ENCODE peak calls at places on chromosome 21, in eight cellular contexts. One of them, this sample, is unnamed.

GRCh38 chr21:14741237-14741636 is 195.1 kb upstream of the SAMSN1 start:
- DNase-seq in tibial nerve: no peak
- DNase-seq in NCI-H2171: no peak
- DNase-seq in NCI-H187 treated with DMSO at 0.1 percent for 48 hours: no peak
- DNase-seq in substantia nigra: no peak
- DNase-seq in stimulated activated CD4-positive, alpha-beta T cell treated with anti-CD3 and anti-CD28 coated beads, Interleukin-15, amount 100 ng/mL, for 1 hour: no peak
- DNase-seq in kidney tubule cell: peak
- DNase-seq in SK-N-DZ: no peak
- DNase-seq in this sample: no peak

GRCh38 chr21:46112731-46113215 is 14.9 kb downstream of the COL6A2 start:
- DNase-seq in tibial nerve: no peak
- DNase-seq in NCI-H2171: no peak
- DNase-seq in NCI-H187 treated with DMSO at 0.1 percent for 48 hours: no peak
- DNase-seq in substantia nigra: no peak
- DNase-seq in stimulated activated CD4-positive, alpha-beta T cell treated with anti-CD3 and anti-CD28 coated beads, Interleukin-15, amount 100 ng/mL, for 1 hour: no peak
- DNase-seq in kidney tubule cell: no peak
- DNase-seq in SK-N-DZ: no peak
- DNase-seq in this sample: no peak

GRCh38 chr21:36178349-36178748 is 21.7 kb downstream of the DOP1B start:
- DNase-seq in tibial nerve: no peak
- DNase-seq in NCI-H2171: no peak
- DNase-seq in NCI-H187 treated with DMSO at 0.1 percent for 48 hours: no peak
- DNase-seq in substantia nigra: no peak
- DNase-seq in stimulated activated CD4-positive, alpha-beta T cell treated with anti-CD3 and anti-CD28 coated beads, Interleukin-15, amount 100 ng/mL, for 1 hour: no peak
- DNase-seq in kidney tubule cell: no peak
- DNase-seq in SK-N-DZ: no peak
- DNase-seq in this sample: no peak

GRCh38 chr21:23853796-23854379 is 1753.4 kb downstream of the MRPL39 start:
- DNase-seq in tibial nerve: peak
- DNase-seq in NCI-H2171: no peak
- DNase-seq in NCI-H187 treated with DMSO at 0.1 percent for 48 hours: no peak
- DNase-seq in substantia nigra: no peak
- DNase-seq in stimulated activated CD4-positive, alpha-beta T cell treated with anti-CD3 and anti-CD28 coated beads, Interleukin-15, amount 100 ng/mL, for 1 hour: no peak
- DNase-seq in kidney tubule cell: peak
- DNase-seq in SK-N-DZ: peak
- DNase-seq in this sample: no peak

GRCh38 chr21:41932576-41933258 is 21.1 kb downstream of the C2CD2 start:
- DNase-seq in tibial nerve: no peak
- DNase-seq in NCI-H2171: no peak
- DNase-seq in NCI-H187 treated with DMSO at 0.1 percent for 48 hours: no peak
- DNase-seq in substantia nigra: no peak
- DNase-seq in stimulated activated CD4-positive, alpha-beta T cell treated with anti-CD3 and anti-CD28 coated beads, Interleukin-15, amount 100 ng/mL, for 1 hour: no peak
- DNase-seq in kidney tubule cell: peak
- DNase-seq in SK-N-DZ: peak
- DNase-seq in this sample: no peak

GRCh38 chr21:42790520-42790919 is 88.8 kb downstream of the WDR4 start:
- DNase-seq in tibial nerve: no peak
- DNase-seq in NCI-H2171: no peak
- DNase-seq in NCI-H187 treated with DMSO at 0.1 percent for 48 hours: no peak
- DNase-seq in substantia nigra: no peak
- DNase-seq in stimulated activated CD4-positive, alpha-beta T cell treated with anti-CD3 and anti-CD28 coated beads, Interleukin-15, amount 100 ng/mL, for 1 hour: no peak
- DNase-seq in kidney tubule cell: no peak
- DNase-seq in SK-N-DZ: no peak
- DNase-seq in this sample: no peak

GRCh38 chr21:45050786-45051489 is 23.4 kb upstream of the ADARB1 start:
- DNase-seq in tibial nerve: no peak
- DNase-seq in NCI-H2171: no peak
- DNase-seq in NCI-H187 treated with DMSO at 0.1 percent for 48 hours: no peak
- DNase-seq in substantia nigra: no peak
- DNase-seq in stimulated activated CD4-positive, alpha-beta T cell treated with anti-CD3 and anti-CD28 coated beads, Interleukin-15, amount 100 ng/mL, for 1 hour: no peak
- DNase-seq in kidney tubule cell: no peak
- DNase-seq in SK-N-DZ: no peak
- DNase-seq in this sample: peak

GRCh38 chr21:40660461-40660860 is 186.5 kb downstream of the DSCAM start:
- DNase-seq in tibial nerve: no peak
- DNase-seq in NCI-H2171: no peak
- DNase-seq in NCI-H187 treated with DMSO at 0.1 percent for 48 hours: no peak
- DNase-seq in substantia nigra: no peak
- DNase-seq in stimulated activated CD4-positive, alpha-beta T cell treated with anti-CD3 and anti-CD28 coated beads, Interleukin-15, amount 100 ng/mL, for 1 hour: no peak
- DNase-seq in kidney tubule cell: no peak
- DNase-seq in SK-N-DZ: no peak
- DNase-seq in this sample: no peak

GRCh38 chr21:43626390-43626789 is 32.9 kb downstream of the HSF2BP start:
- DNase-seq in tibial nerve: no peak
- DNase-seq in NCI-H2171: no peak
- DNase-seq in NCI-H187 treated with DMSO at 0.1 percent for 48 hours: no peak
- DNase-seq in substantia nigra: no peak
- DNase-seq in stimulated activated CD4-positive, alpha-beta T cell treated with anti-CD3 and anti-CD28 coated beads, Interleukin-15, amount 100 ng/mL, for 1 hour: no peak
- DNase-seq in kidney tubule cell: no peak
- DNase-seq in SK-N-DZ: no peak
- DNase-seq in this sample: no peak

GRCh38 chr21:14119038-14119437 is 91.7 kb downstream of the LIPI start:
- DNase-seq in tibial nerve: no peak
- DNase-seq in NCI-H2171: no peak
- DNase-seq in NCI-H187 treated with DMSO at 0.1 percent for 48 hours: no peak
- DNase-seq in substantia nigra: no peak
- DNase-seq in stimulated activated CD4-positive, alpha-beta T cell treated with anti-CD3 and anti-CD28 coated beads, Interleukin-15, amount 100 ng/mL, for 1 hour: no peak
- DNase-seq in kidney tubule cell: no peak
- DNase-seq in SK-N-DZ: no peak
- DNase-seq in this sample: no peak

GRCh38 chr21:37593015-37593414 is 226.4 kb downstream of the DYRK1A start:
- DNase-seq in tibial nerve: no peak
- DNase-seq in NCI-H2171: no peak
- DNase-seq in NCI-H187 treated with DMSO at 0.1 percent for 48 hours: no peak
- DNase-seq in substantia nigra: no peak
- DNase-seq in stimulated activated CD4-positive, alpha-beta T cell treated with anti-CD3 and anti-CD28 coated beads, Interleukin-15, amount 100 ng/mL, for 1 hour: no peak
- DNase-seq in kidney tubule cell: no peak
- DNase-seq in SK-N-DZ: no peak
- DNase-seq in this sample: no peak

GRCh38 chr21:42222386-42222785 is 3.4 kb downstream of the ABCG1 start:
- DNase-seq in tibial nerve: no peak
- DNase-seq in NCI-H2171: no peak
- DNase-seq in NCI-H187 treated with DMSO at 0.1 percent for 48 hours: no peak
- DNase-seq in substantia nigra: no peak
- DNase-seq in stimulated activated CD4-positive, alpha-beta T cell treated with anti-CD3 and anti-CD28 coated beads, Interleukin-15, amount 100 ng/mL, for 1 hour: no peak
- DNase-seq in kidney tubule cell: no peak
- DNase-seq in SK-N-DZ: no peak
- DNase-seq in this sample: no peak

GRCh38 chr21:15850645-15851044 is 120.9 kb downstream of the USP25 start:
- DNase-seq in tibial nerve: no peak
- DNase-seq in NCI-H2171: no peak
- DNase-seq in NCI-H187 treated with DMSO at 0.1 percent for 48 hours: no peak
- DNase-seq in substantia nigra: no peak
- DNase-seq in stimulated activated CD4-positive, alpha-beta T cell treated with anti-CD3 and anti-CD28 coated beads, Interleukin-15, amount 100 ng/mL, for 1 hour: no peak
- DNase-seq in kidney tubule cell: peak
- DNase-seq in SK-N-DZ: no peak
- DNase-seq in this sample: no peak

GRCh38 chr21:29194847-29195246 is 64.4 kb downstream of the MAP3K7CL start:
- DNase-seq in tibial nerve: no peak
- DNase-seq in NCI-H2171: no peak
- DNase-seq in NCI-H187 treated with DMSO at 0.1 percent for 48 hours: no peak
- DNase-seq in substantia nigra: no peak
- DNase-seq in stimulated activated CD4-positive, alpha-beta T cell treated with anti-CD3 and anti-CD28 coated beads, Interleukin-15, amount 100 ng/mL, for 1 hour: no peak
- DNase-seq in kidney tubule cell: peak
- DNase-seq in SK-N-DZ: no peak
- DNase-seq in this sample: no peak

GRCh38 chr21:18716578-18717138 is 313.1 kb upstream of the TMPRSS15 start:
- DNase-seq in tibial nerve: no peak
- DNase-seq in NCI-H2171: no peak
- DNase-seq in NCI-H187 treated with DMSO at 0.1 percent for 48 hours: no peak
- DNase-seq in substantia nigra: no peak
- DNase-seq in stimulated activated CD4-positive, alpha-beta T cell treated with anti-CD3 and anti-CD28 coated beads, Interleukin-15, amount 100 ng/mL, for 1 hour: no peak
- DNase-seq in kidney tubule cell: no peak
- DNase-seq in SK-N-DZ: no peak
- DNase-seq in this sample: no peak

GRCh38 chr21:41510500-41510899 is 2.5 kb upstream of the TMPRSS2 start:
- DNase-seq in tibial nerve: no peak
- DNase-seq in NCI-H2171: no peak
- DNase-seq in NCI-H187 treated with DMSO at 0.1 percent for 48 hours: no peak
- DNase-seq in substantia nigra: no peak
- DNase-seq in stimulated activated CD4-positive, alpha-beta T cell treated with anti-CD3 and anti-CD28 coated beads, Interleukin-15, amount 100 ng/mL, for 1 hour: no peak
- DNase-seq in kidney tubule cell: no peak
- DNase-seq in SK-N-DZ: no peak
- DNase-seq in this sample: no peak

GRCh38 chr21:8992731-8993174 is 1528.6 kb upstream of the TPTE start:
- DNase-seq in tibial nerve: no peak
- DNase-seq in NCI-H2171: no peak
- DNase-seq in NCI-H187 treated with DMSO at 0.1 percent for 48 hours: no peak
- DNase-seq in substantia nigra: no peak
- DNase-seq in stimulated activated CD4-positive, alpha-beta T cell treated with anti-CD3 and anti-CD28 coated beads, Interleukin-15, amount 100 ng/mL, for 1 hour: no peak
- DNase-seq in kidney tubule cell: peak
- DNase-seq in SK-N-DZ: no peak
- DNase-seq in this sample: no peak

GRCh38 chr21:36163780-36164426 is 7.3 kb downstream of the DOP1B start:
- DNase-seq in tibial nerve: no peak
- DNase-seq in NCI-H2171: no peak
- DNase-seq in NCI-H187 treated with DMSO at 0.1 percent for 48 hours: no peak
- DNase-seq in substantia nigra: no peak
- DNase-seq in stimulated activated CD4-positive, alpha-beta T cell treated with anti-CD3 and anti-CD28 coated beads, Interleukin-15, amount 100 ng/mL, for 1 hour: no peak
- DNase-seq in kidney tubule cell: no peak
- DNase-seq in SK-N-DZ: no peak
- DNase-seq in this sample: no peak

GRCh38 chr21:26448751-26449150 is 124.3 kb downstream of the CYYR1 start:
- DNase-seq in tibial nerve: no peak
- DNase-seq in NCI-H2171: no peak
- DNase-seq in NCI-H187 treated with DMSO at 0.1 percent for 48 hours: no peak
- DNase-seq in substantia nigra: no peak
- DNase-seq in stimulated activated CD4-positive, alpha-beta T cell treated with anti-CD3 and anti-CD28 coated beads, Interleukin-15, amount 100 ng/mL, for 1 hour: no peak
- DNase-seq in kidney tubule cell: no peak
- DNase-seq in SK-N-DZ: no peak
- DNase-seq in this sample: no peak

GRCh38 chr21:44449473-44450363 is 5.6 kb upstream of the LRRC3 start:
- DNase-seq in tibial nerve: no peak
- DNase-seq in NCI-H2171: no peak
- DNase-seq in NCI-H187 treated with DMSO at 0.1 percent for 48 hours: no peak
- DNase-seq in substantia nigra: no peak
- DNase-seq in stimulated activated CD4-positive, alpha-beta T cell treated with anti-CD3 and anti-CD28 coated beads, Interleukin-15, amount 100 ng/mL, for 1 hour: no peak
- DNase-seq in kidney tubule cell: no peak
- DNase-seq in SK-N-DZ: peak
- DNase-seq in this sample: no peak

GRCh38 chr21:41961753-41962152 is 7.9 kb upstream of the C2CD2 start:
- DNase-seq in tibial nerve: no peak
- DNase-seq in NCI-H2171: no peak
- DNase-seq in NCI-H187 treated with DMSO at 0.1 percent for 48 hours: no peak
- DNase-seq in substantia nigra: no peak
- DNase-seq in stimulated activated CD4-positive, alpha-beta T cell treated with anti-CD3 and anti-CD28 coated beads, Interleukin-15, amount 100 ng/mL, for 1 hour: no peak
- DNase-seq in kidney tubule cell: no peak
- DNase-seq in SK-N-DZ: no peak
- DNase-seq in this sample: no peak